ENCODE peak calls at places on chromosome 20, in six cellular contexts. M is activated T-helper 17 cell treated with anti-CD3 and anti-CD28 coated beads, Interleukin-2, amount 50 U/mL, for 72 hours; Q is activated T-cell treated with anti-CD3 and anti-CD28 coated beads, Interleukin-2, amount 50 U/mL, for 72 hours; V is PC-3; X is lower lobe of right lung; E is left ventricle myocardium superior. S is an unnamed sample.

GRCh38 chr20:62449951-62450815 is 22.8 kb upstream of the RBBP8NL start:
- ATAC-seq in M (no peak), Q (no peak), V (peak; percentile 67), X (no peak), E (peak; percentile 79), S (no peak)

GRCh38 chr20:36367370-36367745 is 61.2 kb downstream of the DLGAP4 start:
- ATAC-seq in M (no peak), Q (no peak), V (no peak), X (no peak), E (no peak), S (no peak)

GRCh38 chr20:1926237-1926636 is 31.0 kb downstream of the SIRPA start:
- ATAC-seq in M (no peak), Q (no peak), V (no peak), X (no peak), E (peak; percentile 51), S (no peak)

GRCh38 chr20:20664795-20665194 is 47.6 kb downstream of the RALGAPA2 start:
- ATAC-seq in M (peak; percentile 44), Q (peak; percentile 64), V (peak; percentile 98), X (peak; percentile 76), E (peak; percentile 87), S (no peak)

GRCh38 chr20:43559588-43559987 is 761 bp downstream of the SGK2 start:
- ATAC-seq in M (no peak), Q (no peak), V (no peak), X (no peak), E (no peak), S (no peak)

GRCh38 chr20:14616003-14616402 is 278.6 kb upstream of the FLRT3 start:
- ATAC-seq in M (no peak), Q (no peak), V (peak; percentile 97), X (no peak), E (no peak), S (no peak)

GRCh38 chr20:45998761-45999160 is 9.9 kb upstream of the MMP9 start:
- ATAC-seq in M (peak; percentile 97), Q (peak; percentile 95), V (no peak), X (peak; percentile 75), E (peak; percentile 63), S (peak; percentile 82)

GRCh38 chr20:21102252-21102609 is 3.9 kb downstream of the LINC00237 start:
- ATAC-seq in M (no peak), Q (no peak), V (no peak), X (peak; percentile 54), E (peak; percentile 59), S (no peak)

GRCh38 chr20:51528263-51529026 is 14.1 kb downstream of the NFATC2 start:
- ATAC-seq in M (peak; percentile 44), Q (peak; percentile 36), V (no peak), X (no peak), E (no peak), S (peak; percentile 52)

GRCh38 chr20:51469578-51470520 is 72.7 kb downstream of the NFATC2 start:
- ATAC-seq in M (no peak), Q (no peak), V (no peak), X (peak; percentile 50), E (peak; percentile 24), S (no peak)

GRCh38 chr20:62496525-62497218 is 20.9 kb upstream of the GATA5 start:
- ATAC-seq in M (no peak), Q (peak; percentile 34), V (peak; percentile 49), X (peak; percentile 6), E (peak; percentile 36), S (no peak)

GRCh38 chr20:46765506-46765905 is 56.1 kb downstream of the SLC2A10 start:
- ATAC-seq in M (no peak), Q (no peak), V (no peak), X (no peak), E (no peak), S (no peak)

GRCh38 chr20:38894091-38894847 is 31.9 kb upstream of the FAM83D start:
- ATAC-seq in M (no peak), Q (no peak), V (peak; percentile 70), X (peak; percentile 34), E (peak; percentile 75), S (no peak)

GRCh38 chr20:23415555-23415954 is 5.7 kb downstream of the NAPB start:
- ATAC-seq in M (no peak), Q (no peak), V (no peak), X (no peak), E (no peak), S (no peak)

GRCh38 chr20:64045346-64046011 is 4.0 kb downstream of the SOX18 start:
- ATAC-seq in M (no peak), Q (peak; percentile 10), V (peak; percentile 20), X (no peak), E (peak; percentile 18), S (no peak)